ENCODE peak calls at places on chromosome 6, in four cellular contexts. Q, N, M and F are unnamed samples.

GRCh38 chr6:122258843-122259242 is 140.6 kb upstream of the HSF2 start:
- DNase-seq in Q (no peak), N (no peak), M (no peak), F (no peak)

GRCh38 chr6:16769986-16770376 is 8.7 kb upstream of the ATXN1 start:
- DNase-seq in Q (peak; percentile 95), N (no peak), M (no peak), F (peak; percentile 85)

GRCh38 chr6:38172739-38173415 is 353.4 kb downstream of the ZFAND3 start:
- DNase-seq in Q (no peak), N (no peak), M (no peak), F (no peak)

GRCh38 chr6:149608381-149608982 is 40.0 kb downstream of the KATNA1 start:
- DNase-seq in Q (no peak), N (no peak), M (no peak), F (no peak)

GRCh38 chr6:107667790-107668189 is 156.3 kb downstream of the SCML4 start:
- DNase-seq in Q (no peak), N (no peak), M (no peak), F (no peak)

GRCh38 chr6:150880336-150880735 is 14.8 kb downstream of the MTHFD1L start:
- DNase-seq in Q (no peak), N (no peak), M (no peak), F (no peak)

GRCh38 chr6:109450801-109451200 is 4.8 kb downstream of the MICAL1 start:
- DNase-seq in Q (no peak), N (no peak), M (no peak), F (no peak)

GRCh38 chr6:119158057-119158848 is 79.8 kb upstream of the FAM184A start:
- DNase-seq in Q (peak; percentile 36), N (no peak), M (no peak), F (peak; percentile 73)

GRCh38 chr6:90222724-90223198 is 73.9 kb downstream of the BACH2 start:
- DNase-seq in Q (peak; percentile 53), N (no peak), M (no peak), F (peak; percentile 34)

GRCh38 chr6:37988696-37989095 is 169.2 kb downstream of the ZFAND3 start:
- DNase-seq in Q (peak; percentile 42), N (no peak), M (no peak), F (peak; percentile 34)

GRCh38 chr6:18147160-18147559 is 7.7 kb downstream of the TPMT start:
- DNase-seq in Q (peak; percentile 75), N (no peak), M (no peak), F (peak; percentile 85)

GRCh38 chr6:159728552-159728951 is 1.2 kb downstream of the WTAP start:
- DNase-seq in Q (peak; percentile 19), N (no peak), M (no peak), F (peak; percentile 24)

GRCh38 chr6:163438940-163439335 is 24.4 kb downstream of the QKI start:
- DNase-seq in Q (peak; percentile 44), N (no peak), M (no peak), F (peak; percentile 28)

GRCh38 chr6:8539446-8539845 is 104.1 kb upstream of the SLC35B3 start:
- DNase-seq in Q (peak; percentile 1), N (peak; percentile 12), M (peak; percentile 34), F (peak; percentile 45)

GRCh38 chr6:145295746-145296145 is 439.6 kb downstream of the EPM2A start:
- DNase-seq in Q (no peak), N (no peak), M (no peak), F (no peak)

GRCh38 chr6:122268394-122268793 is 131.1 kb upstream of the HSF2 start:
- DNase-seq in Q (no peak), N (no peak), M (no peak), F (no peak)

GRCh38 chr6:80182291-80182690 is 75.8 kb downstream of the BCKDHB start:
- DNase-seq in Q (peak; percentile 71), N (no peak), M (no peak), F (peak; percentile 46)

GRCh38 chr6:110217255-110217654 is 37.0 kb downstream of the CDC40 start:
- DNase-seq in Q (peak; percentile 61), N (no peak), M (peak; percentile 27), F (peak; percentile 60)

GRCh38 chr6:71194730-71195129 is 93.9 kb upstream of the OGFRL1 start:
- DNase-seq in Q (peak; percentile 85), N (no peak), M (no peak), F (peak; percentile 67)

GRCh38 chr6:7542065-7542877 is 800 bp downstream of the DSP start:
- DNase-seq in Q (peak; percentile 19), N (peak; percentile 80), M (peak; percentile 82), F (peak; percentile 61)

GRCh38 chr6:7587631-7588100 is 2.3 kb upstream of the SNRNP48 start:
- DNase-seq in Q (peak; percentile 51), N (no peak), M (no peak), F (peak; percentile 68)

GRCh38 chr6:80165143-80165542 is 58.7 kb downstream of the BCKDHB start:
- DNase-seq in Q (no peak), N (no peak), M (no peak), F (peak; percentile 60)

DNA sequence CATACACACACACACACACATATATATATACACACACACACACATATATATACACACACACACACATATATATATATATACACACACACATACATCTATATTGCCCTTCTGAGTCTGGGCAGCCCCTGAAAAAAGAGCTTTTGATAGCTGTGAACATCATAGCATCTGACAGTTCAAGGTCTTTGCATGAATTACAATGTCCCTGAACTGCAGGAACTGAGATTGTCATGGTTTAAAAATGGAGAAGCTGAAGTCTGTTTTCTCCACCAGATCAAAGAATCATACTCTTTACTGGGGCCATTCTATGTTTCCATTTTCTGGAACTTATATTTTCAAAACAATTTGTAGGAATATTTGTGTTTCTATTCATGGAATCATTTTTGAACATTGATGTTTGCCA is 189.8 kb downstream of the ZDHHC14 start:
- DNase-seq in Q (no peak), N (no peak), M (no peak), F (no peak)
- H3K4me2 ChIP-seq in Q (no peak overlapping the region), N (no peak overlapping the region), M (no peak overlapping the region), F (no peak overlapping the region)

DNA sequence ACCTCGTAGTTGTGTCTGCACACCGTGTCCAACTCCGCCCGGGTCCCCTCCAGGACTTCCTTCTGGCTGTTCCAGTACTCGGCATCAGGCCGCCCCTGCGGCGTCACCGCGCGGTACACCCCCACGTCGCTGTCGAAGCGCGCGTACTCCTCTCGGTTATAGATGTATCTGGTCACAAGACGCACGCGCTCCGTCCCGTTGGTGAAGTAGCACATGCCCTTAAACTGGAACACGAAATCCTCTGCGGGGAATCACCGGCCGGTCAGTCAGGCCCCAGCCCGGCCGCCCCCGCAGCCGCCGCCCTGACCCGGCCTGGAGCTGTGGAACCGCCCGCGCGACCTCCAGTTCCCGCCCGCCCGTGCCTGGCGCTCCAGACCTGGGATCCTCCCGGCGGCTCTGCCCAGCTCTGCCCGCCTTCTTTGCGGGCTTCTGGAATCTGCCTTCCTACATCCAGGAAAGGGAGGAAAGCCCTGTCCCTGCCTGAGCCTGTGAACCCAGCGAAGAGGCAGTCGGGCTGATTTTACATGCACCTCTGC is 1.6 kb downstream of the HLA-DQB1 start:
- DNase-seq in Q (no peak), N (peak; percentile 10), M (peak; percentile 65), F (peak; percentile 25)
- H3K4me2 ChIP-seq in Q (no peak overlapping the region), N (no peak overlapping the region), M (peak overlapping the region; percentile 69), F (no peak overlapping the region)

GRCh38 chr6:104768906-104769305 is 90.8 kb downstream of the HACE1 start:
- DNase-seq in Q (no peak), N (no peak), M (no peak), F (no peak)

GRCh38 chr6:104771258-104771832 is 88.4 kb downstream of the HACE1 start:
- DNase-seq in Q (peak; percentile 11), N (no peak), M (peak; percentile 41), F (peak; percentile 54)

GRCh38 chr6:104766601-104767000 is 93.1 kb downstream of the HACE1 start:
- DNase-seq in Q (no peak), N (no peak), M (no peak), F (no peak)
- H3K4me2 ChIP-seq in Q (no peak overlapping the region), N (no peak overlapping the region), M (no peak overlapping the region), F (no peak overlapping the region)

GRCh38 chr6:72784581-72784980 is 162.7 kb downstream of the KCNQ5 start:
- DNase-seq in Q (peak; percentile 80), N (no peak), M (no peak), F (peak; percentile 80)

GRCh38 chr6:72787521-72788031 is 165.7 kb downstream of the KCNQ5 start:
- DNase-seq in Q (peak; percentile 91), N (peak; percentile 36), M (peak; percentile 64), F (peak; percentile 81)

GRCh38 chr6:72783667-72784066 is 161.8 kb downstream of the KCNQ5 start:
- DNase-seq in Q (peak; percentile 92), N (no peak), M (no peak), F (peak; percentile 83)

GRCh38 chr6:72783035-72783434 is 161.2 kb downstream of the KCNQ5 start:
- DNase-seq in Q (no peak), N (no peak), M (no peak), F (peak; percentile 21)

GRCh38 chr6:72784071-72784470 is 162.2 kb downstream of the KCNQ5 start:
- DNase-seq in Q (peak; percentile 73), N (no peak), M (no peak), F (peak; percentile 47)
- H3K4me2 ChIP-seq in Q (peak overlapping the region; percentile 32), N (no peak overlapping the region), M (no peak overlapping the region), F (peak overlapping the region; percentile 7)

DNA sequence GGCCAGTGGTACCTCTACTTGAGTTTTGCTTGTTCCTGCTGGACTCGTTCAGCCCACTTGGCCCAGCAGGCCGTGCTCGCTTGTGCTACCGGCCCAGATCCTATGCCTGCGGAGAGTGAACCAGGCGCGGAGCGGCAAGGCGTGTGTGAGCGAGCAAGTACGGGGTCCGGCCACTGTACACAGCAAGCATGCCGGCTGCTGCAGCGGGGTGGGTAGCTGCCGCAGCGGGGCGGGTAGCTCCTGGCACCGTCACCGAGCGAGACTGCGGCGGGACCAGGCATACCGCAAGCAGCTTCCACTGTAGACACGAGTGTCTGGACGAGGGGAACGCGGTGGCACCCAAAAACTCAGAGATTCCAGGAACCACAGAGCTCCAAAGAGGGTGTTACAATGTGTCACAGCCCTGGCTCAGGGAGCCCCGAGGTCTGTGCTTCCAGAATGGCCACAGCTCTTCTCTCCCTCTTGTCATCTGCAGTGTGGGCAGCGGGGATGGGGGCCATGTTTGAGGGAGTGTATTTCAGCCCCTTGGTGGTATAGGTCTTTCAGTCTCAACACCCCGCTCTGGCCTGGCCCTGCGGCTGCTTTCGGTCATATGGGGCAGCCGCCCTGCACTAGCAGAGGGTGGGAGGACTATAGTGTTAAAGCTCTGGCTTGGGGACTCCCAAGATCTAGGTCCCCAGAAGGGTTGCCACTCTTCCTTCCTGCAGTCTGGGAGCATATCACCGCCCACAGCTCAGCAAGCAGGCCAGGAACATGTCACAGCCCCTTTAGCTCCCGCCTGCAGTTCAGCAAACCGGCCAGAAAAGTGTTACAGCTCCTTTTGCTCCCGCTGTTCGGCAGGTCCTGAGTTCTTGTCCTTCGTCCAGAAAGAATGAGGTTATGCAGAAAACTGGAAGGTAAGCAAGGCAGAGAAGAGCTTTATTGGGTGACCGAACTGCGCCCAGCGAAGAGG is 6.1 kb upstream of the RWDD1 start:
- DNase-seq in Q (peak; percentile 56), N (no peak), M (peak; percentile 25), F (peak; percentile 46)
- H3K4me2 ChIP-seq in Q (peak overlapping the region; percentile 63), N (no peak overlapping the region), M (no peak overlapping the region), F (peak overlapping the region; percentile 66)

DNA sequence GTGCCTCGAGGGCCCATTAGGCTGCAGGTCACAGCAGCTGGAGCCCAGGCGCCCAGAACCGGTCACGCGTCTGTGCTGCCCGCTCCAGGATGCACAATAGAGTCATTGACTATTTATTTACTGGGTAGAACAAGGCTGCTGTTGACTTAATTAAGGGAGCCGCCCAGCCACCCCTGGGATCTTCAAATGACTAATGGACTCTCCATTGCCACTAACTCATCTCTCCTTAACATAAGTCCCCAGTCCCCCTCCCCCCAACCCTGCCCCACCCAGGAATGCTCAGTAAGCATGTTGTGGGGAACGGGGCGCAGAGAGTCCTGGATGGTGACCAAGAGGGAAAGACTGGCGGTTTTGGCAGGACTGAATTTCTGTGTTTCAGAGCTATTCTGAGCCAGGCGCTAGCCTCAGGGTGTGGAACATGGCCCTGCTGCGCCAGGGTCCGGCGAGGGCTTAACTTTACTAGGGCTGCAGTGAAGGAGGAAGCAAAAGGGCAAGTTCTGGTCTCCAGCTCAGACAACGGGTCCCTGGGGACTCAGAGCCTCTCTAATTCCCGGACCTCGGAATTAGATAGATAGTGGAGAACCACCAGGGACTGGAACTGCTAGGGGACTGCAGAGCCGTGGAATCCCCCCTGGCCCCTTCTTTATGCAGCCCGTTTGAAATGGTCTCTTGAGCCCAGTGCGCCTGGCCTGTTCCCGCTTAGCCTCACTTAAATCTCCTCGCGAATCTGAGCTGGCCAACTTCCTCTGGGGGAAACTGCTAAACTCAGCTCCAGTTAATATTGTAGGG is 1.5 kb upstream of the GRIK2 start:
- DNase-seq in Q (peak; percentile 15), N (peak; percentile 40), M (peak; percentile 51), F (no peak)
- H3K4me2 ChIP-seq in Q (no peak overlapping the region), N (peak overlapping the region; percentile 96), M (peak overlapping the region; percentile 94), F (no peak overlapping the region)